ENCODE peak calls at places on chromosomes 12 and 14, in six cellular contexts. U is psoas muscle; O is tibial artery; M is GM12878; R is CD8-positive, alpha-beta T cell; P is A549. S is an unnamed sample.

GRCh38 chr14:70655110-70655826 is 13.6 kb downstream of the TTC9 start:
- DNase-seq in U (no peak), O (no peak), M (peak; percentile 88), R (peak; percentile 87), P (no peak), S (no peak)

GRCh38 chr12:3538691-3539030 is 47.7 kb downstream of the PRMT8 start:
- DNase-seq in U (no peak), O (no peak), M (no peak), R (no peak), P (no peak), S (no peak)

GRCh38 chr14:69796797-69797500 is at the start of gene SLC10A1:
- DNase-seq in U (no peak), O (no peak), M (no peak), R (no peak), P (no peak), S (peak; percentile 14)

GRCh38 chr12:53201170-53201541 is 5.9 kb downstream of the ITGB7 start:
- DNase-seq in U (no peak), O (no peak), M (no peak), R (no peak), P (no peak), S (no peak)

GRCh38 chr12:132158677-132159554 is 14.7 kb downstream of the NOC4L start:
- DNase-seq in U (peak; percentile 40), O (no peak), M (no peak), R (peak; percentile 19), P (no peak), S (no peak)

GRCh38 chr14:91963465-91963864 is 16.0 kb upstream of the FBLN5 start:
- DNase-seq in U (no peak), O (no peak), M (no peak), R (no peak), P (no peak), S (no peak)

GRCh38 chr12:6554990-6555691 is 701 bp downstream of the IFFO1 start:
- DNase-seq in U (no peak), O (no peak), M (no peak), R (peak; percentile 22), P (no peak), S (no peak)

GRCh38 chr12:52444647-52445595 is 7.0 kb downstream of the KRT6B start:
- DNase-seq in U (no peak), O (no peak), M (no peak), R (no peak), P (no peak), S (no peak)

GRCh38 chr12:119230804-119231203 is 52.1 kb downstream of the HSPB8 start:
- DNase-seq in U (no peak), O (no peak), M (no peak), R (no peak), P (no peak), S (no peak)

GRCh38 chr12:93020225-93020997 is 91.3 kb upstream of the EEA1 start:
- DNase-seq in U (no peak), O (no peak), M (no peak), R (no peak), P (no peak), S (no peak)

GRCh38 chr14:80954771-80955299 is 586 bp upstream of the TSHR start:
- DNase-seq in U (peak; percentile 86), O (peak; percentile 83), M (no peak), R (peak; percentile 72), P (peak; percentile 75), S (peak; percentile 90)

DNA sequence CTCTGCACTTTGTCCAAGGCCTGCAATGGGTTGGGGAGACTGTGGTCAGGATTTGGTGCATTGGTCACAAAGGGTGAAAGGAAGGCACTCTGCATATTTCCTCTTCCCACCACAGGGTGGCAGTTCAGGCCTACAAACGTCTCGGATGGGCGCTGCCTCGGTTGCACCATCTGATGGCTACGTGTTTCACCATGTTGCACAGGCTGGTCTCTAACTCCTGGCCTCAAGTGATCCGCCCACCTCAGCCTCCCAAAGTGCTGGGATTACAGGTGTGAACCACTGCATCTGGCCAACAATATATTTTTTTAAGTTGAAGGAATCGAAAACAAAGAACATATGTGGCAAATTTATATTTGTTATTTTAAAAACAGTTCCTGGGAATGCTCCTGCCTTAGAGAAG is 35.1 kb downstream of the TMBIM6 start:
- DNase-seq in U (peak; percentile 85), O (peak; percentile 76), M (no peak), R (peak; percentile 48), P (peak; percentile 83), S (peak; percentile 67)
- H3K27ac ChIP-seq in U (no peak overlapping the region), O (no peak overlapping the region), M (no peak overlapping the region), R (no peak overlapping the region), P (peak overlapping the region; percentile 25), S (no peak overlapping the region)

GRCh38 chr14:65302571-65303184 is 109.9 kb upstream of the FUT8 start:
- DNase-seq in U (no peak), O (no peak), M (peak; percentile 98), R (peak; percentile 29), P (no peak), S (no peak)

GRCh38 chr14:65303902-65304222 is 108.7 kb upstream of the FUT8 start:
- DNase-seq in U (no peak), O (no peak), M (no peak), R (no peak), P (no peak), S (no peak)

GRCh38 chr14:65304239-65304638 is 108.3 kb upstream of the FUT8 start:
- DNase-seq in U (no peak), O (no peak), M (no peak), R (no peak), P (no peak), S (no peak)

GRCh38 chr14:65303185-65303901 is 109.2 kb upstream of the FUT8 start:
- DNase-seq in U (no peak), O (no peak), M (no peak), R (no peak), P (no peak), S (no peak)

DNA sequence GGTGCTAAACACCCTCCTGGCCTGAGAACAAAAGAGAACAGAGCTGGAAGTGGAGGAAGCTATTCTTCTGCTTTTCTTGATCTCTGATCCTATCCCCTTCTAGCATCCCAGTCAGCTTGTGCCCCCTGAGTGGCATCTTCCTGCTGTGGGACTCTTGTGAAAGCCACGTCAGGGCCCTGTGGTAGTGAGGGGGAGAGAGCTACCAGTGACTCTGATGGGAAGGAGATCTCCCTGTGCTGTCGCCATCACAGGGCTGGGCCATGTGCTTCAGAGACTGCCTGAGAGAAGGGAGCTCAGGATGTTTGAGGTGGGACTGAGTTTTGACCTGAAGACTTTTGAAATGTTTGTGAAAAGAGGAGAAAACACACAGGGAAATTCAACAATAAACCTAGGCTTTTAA is 107.6 kb upstream of the FUT8 start:
- DNase-seq in U (no peak), O (no peak), M (no peak), R (no peak), P (no peak), S (no peak)
- H3K27ac ChIP-seq in U (no peak overlapping the region), O (no peak overlapping the region), M (peak overlapping the region; percentile 96), R (no peak overlapping the region), P (no peak overlapping the region), S (no peak overlapping the region)

DNA sequence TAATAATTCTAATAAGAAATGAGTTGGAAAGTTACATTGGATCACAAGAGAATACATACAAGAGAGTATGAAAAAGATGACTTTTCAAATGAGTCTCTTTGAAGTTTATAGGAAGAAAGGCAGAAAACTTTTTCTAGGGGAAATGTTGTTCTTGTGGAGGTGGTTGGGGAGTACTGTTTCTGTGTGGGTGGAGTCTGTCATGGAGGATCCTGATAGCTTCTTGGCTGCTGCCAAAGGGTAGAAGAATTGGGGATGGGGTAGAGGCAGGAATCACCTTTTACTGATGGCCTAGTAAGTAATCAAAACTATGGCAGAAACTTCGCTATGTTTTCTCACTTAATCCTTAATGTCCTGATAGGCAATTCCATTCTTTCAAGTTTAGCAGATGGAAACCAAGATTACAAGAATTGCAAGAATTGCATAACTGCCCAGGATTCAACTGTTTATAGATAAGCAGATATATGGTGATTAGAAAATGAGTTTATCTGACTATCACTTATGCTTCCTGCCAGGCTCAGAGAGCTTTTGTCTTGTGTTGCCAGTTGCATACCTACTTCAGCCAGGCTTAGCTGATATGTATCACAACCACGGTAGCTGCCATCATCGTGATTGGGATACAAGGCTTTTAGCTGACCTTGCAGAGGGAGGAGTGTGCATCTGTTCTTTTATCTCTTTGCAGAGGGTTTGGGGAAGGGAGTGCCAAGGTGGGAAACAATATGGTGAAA is 463.9 kb downstream of the TMTC2 start:
- DNase-seq in U (no peak), O (no peak), M (no peak), R (no peak), P (no peak), S (no peak)
- H3K27ac ChIP-seq in U (no peak overlapping the region), O (no peak overlapping the region), M (no peak overlapping the region), R (no peak overlapping the region), P (no peak overlapping the region), S (no peak overlapping the region)

GRCh38 chr12:63196168-63196567 is 45.2 kb upstream of the AVPR1A start:
- DNase-seq in U (no peak), O (no peak), M (no peak), R (no peak), P (no peak), S (no peak)
- H3K27ac ChIP-seq in U (no peak overlapping the region), O (no peak overlapping the region), M (no peak overlapping the region), R (no peak overlapping the region), P (no peak overlapping the region), S (no peak overlapping the region)

DNA sequence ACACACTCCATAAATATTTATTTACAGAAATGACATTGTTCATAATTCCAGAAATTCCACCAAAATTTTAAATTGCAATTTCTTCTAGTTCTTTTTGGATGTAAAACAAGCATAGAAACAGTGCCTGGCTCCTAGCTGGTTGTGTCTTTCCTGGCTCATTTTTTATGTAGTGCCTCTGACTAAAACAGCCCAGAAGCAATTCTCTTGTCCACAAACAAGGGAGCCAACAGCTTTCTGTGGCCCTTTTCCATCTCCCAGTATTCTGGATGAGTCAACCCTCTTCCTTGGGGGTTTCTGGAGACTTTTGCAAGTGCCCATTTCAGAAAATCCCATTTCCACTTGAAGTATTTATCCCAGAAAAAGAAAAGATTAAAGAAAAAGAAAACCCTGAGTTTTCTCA is 141.4 kb downstream of the PHLDA1 start:
- DNase-seq in U (no peak), O (no peak), M (no peak), R (no peak), P (no peak), S (no peak)
- H3K27ac ChIP-seq in U (no peak overlapping the region), O (no peak overlapping the region), M (no peak overlapping the region), R (no peak overlapping the region), P (no peak overlapping the region), S (no peak overlapping the region)

GRCh38 chr12:125001636-125002035 is 8.2 kb downstream of the BRI3BP start:
- DNase-seq in U (no peak), O (no peak), M (no peak), R (no peak), P (no peak), S (no peak)

GRCh38 chr12:125003021-125003420 is 9.6 kb downstream of the BRI3BP start:
- DNase-seq in U (peak; percentile 35), O (no peak), M (no peak), R (no peak), P (no peak), S (no peak)

GRCh38 chr12:125004621-125005020 is 11.2 kb downstream of the BRI3BP start:
- DNase-seq in U (peak; percentile 2), O (no peak), M (no peak), R (no peak), P (no peak), S (no peak)

DNA sequence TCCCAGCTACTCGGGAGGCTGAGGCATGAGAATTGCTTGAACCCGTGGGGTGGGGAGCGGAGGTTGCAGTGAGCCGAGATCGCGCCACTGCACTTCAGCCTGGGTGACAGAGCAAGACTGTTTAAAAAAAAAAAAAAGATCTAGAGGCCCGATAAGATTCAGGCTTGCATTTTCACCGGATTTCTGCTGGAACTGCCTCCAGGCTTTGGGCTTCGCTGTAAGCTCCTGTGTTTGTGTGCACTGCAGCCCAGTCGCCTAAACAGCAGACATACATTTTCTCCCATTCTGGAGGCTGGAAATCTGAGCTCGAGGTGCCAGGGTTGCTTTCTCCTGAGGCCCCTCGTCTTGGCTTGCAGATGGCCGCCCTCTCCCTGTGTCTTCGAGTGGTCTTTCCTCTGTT is 12.2 kb downstream of the BRI3BP start:
- DNase-seq in U (no peak), O (no peak), M (no peak), R (no peak), P (no peak), S (no peak)
- H3K27ac ChIP-seq in U (no peak overlapping the region), O (no peak overlapping the region), M (no peak overlapping the region), R (no peak overlapping the region), P (no peak overlapping the region), S (no peak overlapping the region)

GRCh38 chr14:63179383-63179782 is 24.9 kb upstream of the RHOJ start:
- DNase-seq in U (peak; percentile 54), O (no peak), M (no peak), R (no peak), P (no peak), S (no peak)
- H3K27ac ChIP-seq in U (no peak overlapping the region), O (no peak overlapping the region), M (no peak overlapping the region), R (no peak overlapping the region), P (no peak overlapping the region), S (no peak overlapping the region)